ENCODE peak calls at places on chromosomes 4 and X, in six cellular contexts. O, K, I, Y, X and H are unnamed samples.

GRCh38 chr4:40562681-40563080 is 67.0 kb downstream of the RBM47 start:
- DNase-seq in I (no peak), K (no peak), Y (no peak), X (no peak), O (no peak), H (no peak)

GRCh38 chr4:176009254-176009653 is 56.4 kb upstream of the WDR17 start:
- DNase-seq in Y (no peak), X (no peak), I (no peak), K (no peak), O (no peak), H (no peak)

GRCh38 chr4:103496800-103497199 is 223.0 kb downstream of the TACR3 start:
- DNase-seq in Y (no peak), K (no peak), X (no peak), O (no peak), I (no peak), H (no peak)

GRCh38 chrX:67724359-67725110 is 180.7 kb downstream of the AR start:
- DNase-seq in O (no peak), I (no peak), K (no peak), Y (no peak), X (no peak), H (no peak)

GRCh38 chrX:2264179-2265030 is 236.4 kb downstream of the DHRSX start:
- DNase-seq in X (no peak), I (no peak), O (no peak), K (no peak), Y (no peak), H (no peak)

GRCh38 chr4:142416121-142416520 is 430.0 kb downstream of the INPP4B start:
- DNase-seq in Y (no peak), O (no peak), X (no peak), K (no peak), I (no peak), H (no peak)

GRCh38 chr4:9825049-9825448 is 43.6 kb downstream of the DRD5 start:
- DNase-seq in O (no peak), I (no peak), K (no peak), X (no peak), Y (no peak), H (no peak)

GRCh38 chr4:141142423-141142822 is 9.2 kb upstream of the RNF150 start:
- DNase-seq in K (no peak), X (no peak), I (no peak), O (no peak), Y (no peak), H (no peak)

GRCh38 chrX:140500427-140500826 is 4.4 kb downstream of the SOX3 start:
- DNase-seq in K (no peak), O (no peak), I (no peak), X (no peak), Y (no peak), H (no peak)

GRCh38 chr4:117971406-117971805 is 62.9 kb upstream of the NDST3 start:
- DNase-seq in I (no peak), O (no peak), K (no peak), X (no peak), Y (no peak), H (no peak)

GRCh38 chrX:94123062-94123461 is 449.1 kb downstream of the FAM133A start:
- DNase-seq in O (no peak), I (no peak), K (no peak), Y (no peak), X (no peak), H (no peak)

GRCh38 chr4:102826890-102827673 is at the start of gene UBE2D3:
- DNase-seq in Y (peak), I (peak), O (peak), K (peak), X (peak), H (peak)

GRCh38 chr4:140774956-140775355 is 18.8 kb upstream of the TBC1D9 start:
- DNase-seq in K (no peak), O (no peak), X (no peak), I (no peak), Y (no peak), H (no peak)

GRCh38 chr4:13535118-13535517 is 9.2 kb downstream of the NKX3-2 start:
- DNase-seq in K (no peak), X (peak), I (no peak), O (no peak), Y (no peak), H (no peak)
- TF ChIP-seq TAF1 in K (no peak), X (no peak), I (no peak), O (no peak), Y (no peak), H (no peak)

GRCh38 chrX:49191033-49191871 is 5.1 kb upstream of the PRICKLE3 start:
- DNase-seq in Y (peak), I (peak), K (peak), O (peak), X (peak), H (peak)
- TF ChIP-seq POLR2A in Y (peak), I (peak), K (no peak), O (peak), X (peak), H (peak)

GRCh38 chr4:76213415-76214268 is at the start of gene SCARB2:
- DNase-seq in K (peak), X (peak), O (peak), I (no peak), Y (peak), H (peak)
- TF ChIP-seq POLR2AphosphoS5 in K (peak), X (peak), O (peak), I (no peak), Y (peak), H (no peak)

DNA sequence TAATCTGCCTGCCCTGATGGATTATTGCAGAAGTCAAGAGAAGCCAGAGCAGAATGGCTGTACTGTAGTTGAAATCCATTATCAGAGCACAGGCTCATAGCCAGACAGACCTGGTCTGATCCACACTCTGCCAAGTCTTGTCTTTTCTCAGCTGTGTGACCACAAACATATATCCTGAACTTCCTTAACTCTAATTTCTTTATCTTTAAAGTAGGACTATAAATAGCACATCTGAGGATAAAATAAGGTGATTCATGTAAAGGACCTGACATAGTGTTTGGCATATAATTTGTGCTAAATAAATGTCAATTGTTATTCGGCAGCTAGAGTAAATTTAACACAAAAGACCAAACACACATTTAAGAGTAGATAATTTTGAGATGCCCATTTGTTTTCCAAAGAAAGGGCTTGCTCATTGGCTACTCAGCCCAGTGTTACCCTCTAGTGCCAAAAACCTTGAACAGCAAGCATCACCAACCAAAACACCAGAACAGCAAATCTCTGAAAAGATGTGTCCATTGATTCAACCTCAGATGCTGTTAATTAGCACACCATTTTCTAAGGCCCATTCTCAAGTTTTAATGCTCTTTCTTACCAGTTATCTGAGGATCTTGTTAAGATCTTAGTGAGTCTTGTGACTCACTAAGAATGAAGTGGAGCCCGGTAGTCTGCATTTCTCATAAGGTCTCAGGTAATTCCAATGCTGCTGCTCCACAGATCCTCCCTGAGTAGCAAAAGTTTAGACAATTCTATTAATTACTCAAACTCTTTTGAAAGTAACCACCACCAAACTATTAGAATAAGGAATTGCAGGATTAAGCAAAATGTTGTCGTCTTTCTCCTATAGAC is 108.8 kb downstream of the HHIP start:
- DNase-seq in O (no peak), X (no peak), Y (no peak), K (no peak), I (no peak), H (peak)
- TF ChIP-seq TAF1 in O (no peak), X (no peak), Y (no peak), K (no peak), I (no peak), H (no peak)

GRCh38 chr4:15003891-15004700 is 1.8 kb downstream of the CPEB2 start:
- DNase-seq in Y (peak), I (no peak), O (peak), X (peak), K (no peak), H (peak)

GRCh38 chr4:15002659-15003440 is 569 bp downstream of the CPEB2 start:
- DNase-seq in K (peak), O (peak), I (peak), Y (peak), X (peak), H (peak)

GRCh38 chr4:15003441-15003890 is 1.2 kb downstream of the CPEB2 start:
- DNase-seq in I (no peak), O (peak), Y (peak), K (no peak), X (peak), H (peak)

GRCh38 chr4:15001248-15001824 is 945 bp upstream of the CPEB2 start:
- DNase-seq in K (peak), O (peak), Y (peak), I (no peak), X (peak), H (no peak)

GRCh38 chr4:15001825-15002658 is at the start of gene CPEB2:
- DNase-seq in I (peak), O (peak), K (peak), Y (peak), X (peak), H (peak)
- TF ChIP-seq POLR2A in I (peak), O (peak), K (no peak), Y (peak), X (no peak), H (peak)

DNA sequence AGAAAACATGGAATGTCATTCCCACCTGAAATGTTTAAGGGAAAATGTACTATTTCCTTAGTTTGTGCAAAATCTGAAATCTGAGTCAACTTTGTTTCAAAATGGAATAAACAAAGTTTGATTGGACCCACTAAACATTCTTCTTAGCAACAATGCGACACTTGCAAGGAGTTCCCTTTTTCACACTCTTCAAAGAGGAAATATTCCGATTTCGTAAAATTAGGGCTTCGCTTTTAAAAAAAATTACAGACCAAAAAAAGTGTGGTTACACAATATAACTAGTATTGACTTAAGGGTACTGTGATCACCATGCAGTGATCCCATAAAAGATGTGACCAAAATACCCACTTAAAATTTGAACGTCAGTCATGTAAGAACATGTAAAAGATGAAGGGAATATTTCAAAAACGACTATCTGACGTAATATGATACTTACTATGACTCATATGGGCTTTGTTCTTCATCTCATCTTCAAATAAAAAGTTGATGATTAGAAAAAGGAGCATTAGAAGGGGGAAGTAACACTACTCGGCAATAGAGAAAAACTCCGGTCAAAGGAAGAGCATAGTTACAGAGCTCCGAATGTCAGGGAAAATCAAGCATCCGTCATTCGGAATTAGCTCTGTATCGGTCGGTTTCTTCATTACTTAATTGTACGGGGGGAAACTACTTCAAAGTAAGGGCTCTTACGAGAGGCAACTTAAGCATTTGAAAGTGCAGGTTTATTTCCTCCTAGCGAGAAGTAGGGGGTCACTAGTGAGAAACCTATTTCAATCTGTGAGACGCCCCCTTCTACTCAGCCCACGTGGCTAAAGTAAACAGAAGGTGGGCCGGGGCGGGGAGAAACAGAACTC is 1.4 kb upstream of the TET2 start:
- DNase-seq in X (no peak), I (no peak), Y (no peak), K (no peak), O (no peak), H (no peak)
- TF ChIP-seq POLR2AphosphoS5 in X (no peak), I (no peak), Y (no peak), K (no peak), O (no peak), H (no peak)

GRCh38 chr4:100278567-100278966 is 88.3 kb upstream of the DDIT4L start:
- DNase-seq in K (no peak), Y (no peak), X (no peak), I (no peak), O (no peak), H (no peak)

GRCh38 chr4:100286601-100287000 is 96.3 kb upstream of the DDIT4L start:
- DNase-seq in X (no peak), O (no peak), K (no peak), Y (no peak), I (no peak), H (no peak)

GRCh38 chr4:100284302-100284701 is 94.0 kb upstream of the DDIT4L start:
- DNase-seq in O (no peak), Y (no peak), I (no peak), K (no peak), X (no peak), H (no peak)

DNA sequence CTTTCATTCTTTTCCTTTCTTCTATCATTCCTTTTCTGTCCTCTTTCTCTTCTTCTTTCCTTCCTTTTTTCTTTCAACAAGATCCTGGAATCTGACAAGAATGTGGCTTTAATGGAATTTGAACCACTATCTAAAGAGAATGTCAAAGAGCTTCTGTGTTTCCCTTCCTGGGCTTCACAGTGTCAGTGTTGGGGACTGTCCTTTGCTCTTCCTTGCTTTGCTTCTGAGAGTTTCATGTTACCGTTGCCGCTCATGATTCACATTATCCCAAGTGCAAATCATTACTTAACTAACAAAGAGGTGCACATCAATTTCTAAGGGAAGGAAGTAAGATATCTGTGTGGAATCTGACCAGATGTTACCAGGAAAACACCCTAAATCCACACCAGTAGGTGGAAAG is 90.5 kb upstream of the DDIT4L start:
- DNase-seq in O (no peak), X (no peak), Y (no peak), I (no peak), K (no peak), H (no peak)
- TF ChIP-seq TAF1 in O (no peak), X (no peak), Y (no peak), I (no peak), K (no peak), H (no peak)

DNA sequence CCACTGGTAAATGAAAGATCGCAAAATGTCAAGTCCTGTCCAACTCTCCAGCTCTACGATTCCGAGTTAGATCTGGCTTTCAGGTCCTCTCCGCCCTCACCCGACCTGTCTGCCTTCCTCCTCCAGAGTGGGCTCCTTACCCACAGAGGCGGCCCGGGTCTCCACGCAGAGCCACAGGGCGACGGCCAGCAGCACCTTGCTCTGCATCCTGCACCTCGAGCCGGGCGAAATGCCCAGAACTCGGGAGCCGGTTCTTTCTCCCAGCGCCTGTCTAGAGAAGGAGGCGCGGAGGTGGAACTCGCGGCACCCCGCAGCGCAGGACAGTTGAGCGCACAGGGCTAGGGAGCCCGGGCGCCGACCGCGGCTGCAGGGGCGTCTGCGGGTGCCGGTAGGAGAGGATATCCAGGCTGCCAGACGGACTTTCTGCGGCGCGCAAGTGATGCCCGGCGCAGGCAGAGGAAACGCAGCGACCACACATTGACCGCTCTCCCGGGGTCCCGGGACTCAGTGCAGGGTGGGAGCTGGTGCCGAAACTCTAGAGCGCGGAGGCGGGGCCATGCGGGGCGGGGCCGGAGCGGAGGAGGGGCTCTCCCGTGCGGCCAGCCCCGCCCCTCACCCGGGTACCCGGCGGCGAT is at the start of gene KDR:
- DNase-seq in Y (no peak), K (no peak), X (peak), I (no peak), O (peak), H (no peak)
- TF ChIP-seq POLR2A in Y (no peak), K (no peak), X (peak), I (no peak), O (no peak), H (no peak)

DNA sequence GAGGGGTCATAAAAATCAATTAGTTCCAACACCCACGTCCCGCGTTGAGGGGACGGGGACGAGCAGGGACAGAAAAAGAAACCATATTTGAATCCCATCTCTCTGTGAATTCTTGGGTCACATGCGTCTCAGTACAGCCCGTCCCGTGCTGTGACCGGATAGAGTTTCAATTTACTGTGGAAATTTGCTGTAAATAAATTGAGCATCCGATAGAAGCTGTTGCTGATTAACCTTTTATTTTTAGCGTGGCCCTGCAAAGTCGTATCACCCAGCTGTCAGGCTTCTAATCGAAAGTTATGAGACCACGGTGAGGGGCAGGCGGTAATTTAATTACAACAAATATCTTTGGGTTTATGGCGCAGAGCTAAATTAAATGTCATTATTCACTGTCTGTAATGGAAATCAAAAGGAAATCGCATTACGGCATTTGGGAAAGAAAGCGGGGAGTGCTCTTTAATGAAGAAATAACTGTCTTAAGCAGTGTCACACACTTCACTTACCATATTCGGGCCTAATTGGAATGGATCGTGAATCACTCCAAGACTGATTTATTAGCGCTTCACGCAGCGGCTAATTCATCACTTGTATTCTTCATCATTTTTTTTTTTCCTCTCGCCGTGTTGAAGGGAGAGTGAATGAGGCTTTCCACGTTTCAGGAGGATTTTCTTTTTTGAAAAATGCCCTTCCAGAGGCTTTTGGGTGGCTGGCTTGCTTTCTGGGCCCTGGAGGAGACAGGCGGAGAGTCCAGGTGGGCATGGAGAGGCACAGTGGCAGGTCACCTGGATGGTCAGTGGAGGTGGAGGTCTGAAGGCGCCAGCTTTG is 7.3 kb downstream of the SHOX start:
- DNase-seq in K (no peak), I (no peak), O (no peak), Y (no peak), X (peak), H (no peak)
- TF ChIP-seq POLR2AphosphoS5 in K (no peak), I (no peak), O (no peak), Y (no peak), X (no peak), H (no peak)